ENCODE peak calls at places on chromosomes 7 and 10, in ten cellular contexts. T is activated CD4-positive, alpha-beta memory T cell treated with anti-CD3 and anti-CD28 coated beads, Interleukin-2, amount 10 ng/mL, durations not matched to agents 7 days and 5 days; Q is MG63; F is prostate gland; M is HT1080; A is ELR; V is MCF 10A; Y is effector CD4-positive, alpha-beta T cell; K is activated T-cell treated with anti-CD3 and anti-CD28 coated beads for 1 hour; P is NCI-H1092 treated with DMSO at 0.1 percent for 48 hours. C is an unnamed sample.

GRCh38 chr7:27237735-27238334 is 4.8 kb upstream of the EVX1 start:
- DNase-seq in A (peak), Q (no peak), F (no peak), V (peak), P (no peak), Y (no peak), T (no peak), M (peak), K (no peak), C (no peak)

GRCh38 chr10:126847666-126848065 is 57.6 kb upstream of the DOCK1 start:
- DNase-seq in A (no peak), T (no peak), K (no peak), P (no peak), M (no peak), Y (no peak), F (no peak), V (no peak), Q (no peak), C (no peak)

GRCh38 chr10:86857097-86857825 is 100.2 kb downstream of the MMRN2 start:
- DNase-seq in K (no peak), A (peak), M (peak), V (no peak), Q (peak), T (no peak), Y (no peak), P (no peak), F (no peak), C (no peak)

GRCh38 chr7:99109108-99110051 is 34.5 kb downstream of the SMURF1 start:
- DNase-seq in T (no peak), M (peak), Y (no peak), K (no peak), V (no peak), P (no peak), F (no peak), Q (peak), A (peak), C (no peak)

GRCh38 chr7:141073641-141074161 is at the start of gene TMEM178B:
- DNase-seq in M (no peak), Q (no peak), Y (no peak), V (no peak), K (no peak), P (peak), T (peak), A (no peak), F (peak), C (no peak)

GRCh38 chr7:30559566-30559965 is 35.1 kb upstream of the GARS1 start:
- DNase-seq in F (no peak), M (no peak), Q (no peak), P (no peak), Y (no peak), T (no peak), K (no peak), V (peak), A (peak), C (no peak)

GRCh38 chr7:113392421-113392820 is 274.1 kb upstream of the SMIM30 start:
- DNase-seq in Q (no peak), K (no peak), P (peak), A (no peak), V (no peak), T (no peak), M (no peak), F (no peak), Y (no peak), C (no peak)

GRCh38 chr7:82530361-82530760 is 86.8 kb upstream of the CACNA2D1 start:
- DNase-seq in A (no peak), Y (no peak), P (no peak), F (no peak), K (no peak), V (no peak), T (no peak), M (no peak), Q (no peak), C (no peak)

GRCh38 chr10:34305189-34305588 is 509.9 kb downstream of the PARD3 start:
- DNase-seq in Q (no peak), A (no peak), Y (no peak), T (no peak), P (no peak), K (no peak), F (no peak), V (peak), M (no peak), C (no peak)

GRCh38 chr7:9201928-9202327 is 768.5 kb downstream of the NXPH1 start:
- DNase-seq in F (no peak), Q (no peak), K (no peak), M (no peak), V (no peak), T (no peak), P (peak), A (no peak), Y (no peak), C (no peak)

GRCh38 chr7:69768986-69769595 is 170.8 kb downstream of the AUTS2 start:
- DNase-seq in T (no peak), Q (no peak), P (peak), A (no peak), M (no peak), V (no peak), Y (no peak), K (no peak), F (no peak), C (no peak)

GRCh38 chr10:49569031-49569765 is 30.3 kb upstream of the ERCC6 start:
- DNase-seq in F (no peak), K (no peak), T (no peak), M (peak), Y (no peak), A (peak), Q (peak), V (peak), P (no peak), C (no peak)

GRCh38 chr7:105277341-105277740 is 111.4 kb downstream of the SRPK2 start:
- DNase-seq in A (peak), P (no peak), V (peak), Y (no peak), F (no peak), T (no peak), M (peak), Q (no peak), K (no peak), C (no peak)

GRCh38 chr7:83014546-83014945 is 148.1 kb downstream of the PCLO start:
- DNase-seq in P (no peak), Q (no peak), F (no peak), T (no peak), A (no peak), Y (no peak), V (no peak), K (no peak), M (no peak), C (no peak)

GRCh38 chr10:132148261-132149251 is 38.2 kb upstream of the DPYSL4 start:
- DNase-seq in V (no peak), Y (no peak), P (no peak), A (no peak), Q (no peak), M (no peak), K (no peak), F (no peak), T (no peak), C (no peak)

GRCh38 chr7:118079369-118079768 is 104.6 kb upstream of the LSM8 start:
- DNase-seq in Q (no peak), T (no peak), P (no peak), F (no peak), V (peak), Y (no peak), K (no peak), M (peak), A (no peak), C (no peak)

GRCh38 chr7:106779877-106780276 is 85.2 kb upstream of the PIK3CG start:
- DNase-seq in Q (peak), V (peak), F (no peak), P (no peak), M (no peak), K (no peak), T (no peak), A (no peak), Y (no peak), C (peak)

GRCh38 chr10:115129752-115130151 is 36.6 kb downstream of the ATRNL1 start:
- DNase-seq in A (peak), Y (no peak), T (no peak), M (peak), P (peak), F (no peak), Q (no peak), V (peak), K (no peak), C (no peak)

GRCh38 chr10:844552-844951 is 87.0 kb downstream of the LARP4B start:
- DNase-seq in F (no peak), T (no peak), Q (no peak), A (peak), M (peak), P (no peak), Y (no peak), V (no peak), K (no peak), C (no peak)

GRCh38 chr7:40848541-40849221 is 713.9 kb downstream of the SUGCT start:
- DNase-seq in M (no peak), Y (no peak), A (no peak), V (no peak), F (no peak), T (no peak), Q (no peak), P (no peak), K (no peak), C (no peak)

GRCh38 chr10:11440250-11441150 is 170.9 kb downstream of the USP6NL start:
- DNase-seq in P (no peak), F (no peak), V (no peak), A (no peak), M (no peak), Y (no peak), T (peak), K (no peak), Q (no peak), C (no peak)

GRCh38 chr10:74750848-74751274 is 75.5 kb upstream of the KAT6B start:
- DNase-seq in Q (no peak), T (no peak), K (no peak), F (no peak), A (no peak), V (no peak), M (no peak), Y (no peak), P (no peak), C (no peak)

GRCh38 chr10:117174439-117175214 is 22.7 kb upstream of the KCNK18 start:
- DNase-seq in F (peak), A (peak), P (peak), Y (peak), V (peak), T (peak), M (peak), K (peak), Q (peak), C (peak)

GRCh38 chr10:104931723-104932122 is 290.6 kb downstream of the SORCS3 start:
- DNase-seq in A (no peak), P (no peak), T (no peak), V (no peak), M (no peak), Y (no peak), Q (no peak), F (no peak), K (no peak), C (no peak)

GRCh38 chr10:13536674-13537366 is 8.0 kb upstream of the BEND7 start:
- DNase-seq in M (peak), A (peak), T (no peak), V (peak), K (no peak), Q (peak), Y (no peak), F (peak), P (peak), C (peak)

GRCh38 chr10:100100651-100101525 is 19.2 kb upstream of the CPN1 start:
- DNase-seq in F (no peak), Y (no peak), P (no peak), M (peak), Q (peak), T (no peak), K (no peak), A (peak), V (peak), C (no peak)

GRCh38 chr7:90269163-90269562 is 24.2 kb downstream of the CFAP69 start:
- DNase-seq in Q (no peak), M (no peak), V (no peak), Y (no peak), F (no peak), P (no peak), A (no peak), T (no peak), K (no peak), C (no peak)

GRCh38 chr10:114631678-114632417 is 26.2 kb downstream of the ABLIM1 start:
- DNase-seq in F (no peak), A (peak), K (peak), Q (peak), V (no peak), T (peak), Y (no peak), P (peak), M (no peak), C (peak)

GRCh38 chr10:101031796-101032636 is 982 bp downstream of the SFXN3 start:
- DNase-seq in A (peak), Y (peak), F (peak), P (peak), K (peak), Q (peak), M (peak), T (peak), V (no peak), C (peak)

GRCh38 chr7:122752583-122752982 is 49.9 kb upstream of the RNF148 start:
- DNase-seq in A (no peak), F (no peak), Q (no peak), P (no peak), M (no peak), K (no peak), T (no peak), V (no peak), Y (no peak), C (no peak)

GRCh38 chr10:31320598-31321211 is 1.7 kb downstream of the ZEB1 start:
- DNase-seq in K (peak), F (no peak), V (peak), Y (peak), P (peak), M (peak), A (peak), Q (peak), T (peak), C (peak)

GRCh38 chr10:63583909-63584747 is 62.9 kb downstream of the REEP3 start:
- DNase-seq in Y (no peak), P (no peak), F (peak), K (no peak), A (no peak), V (no peak), T (no peak), Q (no peak), M (no peak), C (no peak)

GRCh38 chr7:98211676-98212531 is 665 bp downstream of the BHLHA15 start:
- DNase-seq in P (no peak), Y (no peak), T (no peak), V (no peak), F (no peak), A (no peak), K (no peak), Q (no peak), M (no peak), C (no peak)

GRCh38 chr7:116259156-116259555 is 48.8 kb downstream of the TES start:
- DNase-seq in A (peak), Q (no peak), P (no peak), V (peak), F (no peak), T (no peak), Y (no peak), K (no peak), M (no peak), C (no peak)

GRCh38 chr7:674454-675410 is 51.8 kb upstream of the DNAAF5 start:
- DNase-seq in A (no peak), T (no peak), Q (no peak), F (no peak), K (no peak), P (no peak), V (no peak), Y (no peak), M (peak), C (peak)